ENCODE peak calls at places on chromosomes 7 and 10, in seven cellular contexts. One of them, this sample, is unnamed.

GRCh38 chr7:148303295-148304013 is 287.1 kb upstream of the C7orf33 start:
- DNase-seq in uterus: peak; percentile 70
- DNase-seq in psoas muscle: peak; percentile 76
- DNase-seq in Daoy: peak; percentile 90
- DNase-seq in AG04450: no peak
- DNase-seq in MM.1S: peak; percentile 40
- DNase-seq in fibroblast of mammary gland: peak; percentile 93
- DNase-seq in this sample: no peak

GRCh38 chr10:102633282-102633681 is 11.0 kb upstream of the TRIM8 start:
- DNase-seq in uterus: no peak
- DNase-seq in psoas muscle: peak; percentile 55
- DNase-seq in Daoy: peak; percentile 57
- DNase-seq in AG04450: no peak
- DNase-seq in MM.1S: no peak
- DNase-seq in fibroblast of mammary gland: peak; percentile 63
- DNase-seq in this sample: no peak

GRCh38 chr10:30433779-30434272 is at the start of gene MAP3K8:
- DNase-seq in uterus: peak; percentile 88
- DNase-seq in psoas muscle: peak; percentile 92
- DNase-seq in Daoy: peak; percentile 88
- DNase-seq in AG04450: no peak
- DNase-seq in MM.1S: peak; percentile 85
- DNase-seq in fibroblast of mammary gland: peak; percentile 75
- DNase-seq in this sample: peak; percentile 57

GRCh38 chr7:1532456-1533254 is 2.2 kb downstream of the MAFK start:
- DNase-seq in uterus: peak; percentile 87
- DNase-seq in psoas muscle: peak; percentile 81
- DNase-seq in Daoy: peak; percentile 95
- DNase-seq in AG04450: peak; percentile 77
- DNase-seq in MM.1S: no peak
- DNase-seq in fibroblast of mammary gland: peak; percentile 94
- DNase-seq in this sample: peak; percentile 88

GRCh38 chr7:155278921-155279320 is 18.8 kb upstream of the INSIG1 start:
- DNase-seq in uterus: no peak
- DNase-seq in psoas muscle: no peak
- DNase-seq in Daoy: no peak
- DNase-seq in AG04450: no peak
- DNase-seq in MM.1S: no peak
- DNase-seq in fibroblast of mammary gland: no peak
- DNase-seq in this sample: no peak

GRCh38 chr7:69732203-69732602 is 133.9 kb downstream of the AUTS2 start:
- DNase-seq in uterus: no peak
- DNase-seq in psoas muscle: no peak
- DNase-seq in Daoy: peak; percentile 85
- DNase-seq in AG04450: no peak
- DNase-seq in MM.1S: no peak
- DNase-seq in fibroblast of mammary gland: peak; percentile 43
- DNase-seq in this sample: no peak

GRCh38 chr7:157224627-157225026 is 85.9 kb downstream of the UBE3C start:
- DNase-seq in uterus: no peak
- DNase-seq in psoas muscle: no peak
- DNase-seq in Daoy: no peak
- DNase-seq in AG04450: no peak
- DNase-seq in MM.1S: no peak
- DNase-seq in fibroblast of mammary gland: peak; percentile 36
- DNase-seq in this sample: no peak

GRCh38 chr10:51718804-51719291 is 19.5 kb upstream of the CSTF2T start:
- DNase-seq in uterus: no peak
- DNase-seq in psoas muscle: no peak
- DNase-seq in Daoy: peak; percentile 32
- DNase-seq in AG04450: peak; percentile 45
- DNase-seq in MM.1S: no peak
- DNase-seq in fibroblast of mammary gland: peak; percentile 45
- DNase-seq in this sample: peak; percentile 38

GRCh38 chr7:130959743-130960207 is 225.8 kb upstream of the KLF14 start:
- DNase-seq in uterus: no peak
- DNase-seq in psoas muscle: no peak
- DNase-seq in Daoy: peak; percentile 93
- DNase-seq in AG04450: no peak
- DNase-seq in MM.1S: no peak
- DNase-seq in fibroblast of mammary gland: peak; percentile 86
- DNase-seq in this sample: no peak

GRCh38 chr10:31000071-31000787 is 31.4 kb downstream of the ZNF438 start:
- DNase-seq in uterus: no peak
- DNase-seq in psoas muscle: no peak
- DNase-seq in Daoy: no peak
- DNase-seq in AG04450: no peak
- DNase-seq in MM.1S: no peak
- DNase-seq in fibroblast of mammary gland: no peak
- DNase-seq in this sample: no peak

GRCh38 chr7:122383934-122384333 is 79.4 kb upstream of the FEZF1 start:
- DNase-seq in uterus: no peak
- DNase-seq in psoas muscle: no peak
- DNase-seq in Daoy: no peak
- DNase-seq in AG04450: no peak
- DNase-seq in MM.1S: no peak
- DNase-seq in fibroblast of mammary gland: peak; percentile 26
- DNase-seq in this sample: no peak

GRCh38 chr7:11492307-11492706 is 339.7 kb downstream of the THSD7A start:
- DNase-seq in uterus: no peak
- DNase-seq in psoas muscle: no peak
- DNase-seq in Daoy: no peak
- DNase-seq in AG04450: no peak
- DNase-seq in MM.1S: no peak
- DNase-seq in fibroblast of mammary gland: peak; percentile 20
- DNase-seq in this sample: no peak

GRCh38 chr10:46787321-46787615 is 124.0 kb upstream of the PTPN20 start:
- DNase-seq in uterus: no peak
- DNase-seq in psoas muscle: no peak
- DNase-seq in Daoy: no peak
- DNase-seq in AG04450: no peak
- DNase-seq in MM.1S: peak; percentile 38
- DNase-seq in fibroblast of mammary gland: peak; percentile 71
- DNase-seq in this sample: no peak

GRCh38 chr7:142443614-142444013 is 185.8 kb upstream of the PRSS58 start:
- DNase-seq in uterus: no peak
- DNase-seq in psoas muscle: no peak
- DNase-seq in Daoy: peak; percentile 16
- DNase-seq in AG04450: no peak
- DNase-seq in MM.1S: no peak
- DNase-seq in fibroblast of mammary gland: peak; percentile 20
- DNase-seq in this sample: no peak

GRCh38 chr7:25642849-25643248 is 414.6 kb upstream of the NPVF start:
- DNase-seq in uterus: no peak
- DNase-seq in psoas muscle: no peak
- DNase-seq in Daoy: no peak
- DNase-seq in AG04450: no peak
- DNase-seq in MM.1S: no peak
- DNase-seq in fibroblast of mammary gland: peak; percentile 2
- DNase-seq in this sample: no peak

GRCh38 chr10:33273295-33274002 is 61.0 kb downstream of the NRP1 start:
- DNase-seq in uterus: peak; percentile 64
- DNase-seq in psoas muscle: peak; percentile 88
- DNase-seq in Daoy: peak; percentile 91
- DNase-seq in AG04450: peak; percentile 88
- DNase-seq in MM.1S: no peak
- DNase-seq in fibroblast of mammary gland: peak; percentile 96
- DNase-seq in this sample: peak; percentile 92

GRCh38 chr7:27999829-28000228 is 180.8 kb downstream of the JAZF1 start:
- DNase-seq in uterus: no peak
- DNase-seq in psoas muscle: no peak
- DNase-seq in Daoy: no peak
- DNase-seq in AG04450: no peak
- DNase-seq in MM.1S: no peak
- DNase-seq in fibroblast of mammary gland: no peak
- DNase-seq in this sample: no peak

GRCh38 chr7:50658696-50659095 is 93.5 kb upstream of the DDC start:
- DNase-seq in uterus: peak; percentile 64
- DNase-seq in psoas muscle: no peak
- DNase-seq in Daoy: no peak
- DNase-seq in AG04450: no peak
- DNase-seq in MM.1S: no peak
- DNase-seq in fibroblast of mammary gland: no peak
- DNase-seq in this sample: no peak

GRCh38 chr10:113171662-113172061 is 221.6 kb downstream of the TCF7L2 start:
- DNase-seq in uterus: no peak
- DNase-seq in psoas muscle: no peak
- DNase-seq in Daoy: no peak
- DNase-seq in AG04450: no peak
- DNase-seq in MM.1S: no peak
- DNase-seq in fibroblast of mammary gland: no peak
- DNase-seq in this sample: no peak

GRCh38 chr10:133294189-133294588 is 14.5 kb downstream of the TUBGCP2 start:
- DNase-seq in uterus: no peak
- DNase-seq in psoas muscle: peak; percentile 20
- DNase-seq in Daoy: no peak
- DNase-seq in AG04450: no peak
- DNase-seq in MM.1S: no peak
- DNase-seq in fibroblast of mammary gland: no peak
- DNase-seq in this sample: no peak

GRCh38 chr7:70477051-70478010 is 654.6 kb upstream of the GALNT17 start:
- DNase-seq in uterus: no peak
- DNase-seq in psoas muscle: no peak
- DNase-seq in Daoy: peak; percentile 82
- DNase-seq in AG04450: no peak
- DNase-seq in MM.1S: no peak
- DNase-seq in fibroblast of mammary gland: peak; percentile 18
- DNase-seq in this sample: no peak

GRCh38 chr10:22737587-22737986 is 23.2 kb upstream of the PIP4K2A start:
- DNase-seq in uterus: no peak
- DNase-seq in psoas muscle: peak; percentile 53
- DNase-seq in Daoy: peak; percentile 67
- DNase-seq in AG04450: no peak
- DNase-seq in MM.1S: no peak
- DNase-seq in fibroblast of mammary gland: peak; percentile 96
- DNase-seq in this sample: no peak

This sample was measured in BJ.